ENCODE peak calls at places on chromosomes 13 and 19, in four cellular contexts. P, R, A and S are unnamed samples.
A peak's percentile ranks its signal among the peaks of the same experiment; 100 is the strongest.

GRCh38 chr13:24071423-24072075 is 89.0 kb upstream of the SPATA13 start:
- DNase-seq in P (no peak), R (peak; percentile 48), A (peak; percentile 18), S (peak; percentile 26)

GRCh38 chr13:80840313-80840976 is 499.5 kb upstream of the SPRY2 start:
- DNase-seq in R (no peak), P (peak; percentile 20), A (no peak), S (peak; percentile 72)

GRCh38 chr13:46934749-46935148 is 37.9 kb upstream of the HTR2A start:
- DNase-seq in R (no peak), A (peak; percentile 16), P (no peak), S (no peak)

GRCh38 chr13:113672002-113672651 is 5.1 kb downstream of the GRK1 start:
- DNase-seq in P (no peak), R (no peak), A (no peak), S (no peak)

GRCh38 chr13:65914707-65915106 is 1315.4 kb downstream of the PCDH9 start:
- DNase-seq in P (no peak), A (peak; percentile 23), R (peak; percentile 72), S (peak; percentile 65)

GRCh38 chr19:5623397-5624153 is 692 bp downstream of the SAFB start:
- DNase-seq in R (no peak), P (no peak), A (no peak), S (no peak)

GRCh38 chr13:51955281-51955771 is 55.9 kb downstream of the ATP7B start:
- DNase-seq in A (peak; percentile 51), P (no peak), R (no peak), S (peak; percentile 7)

GRCh38 chr19:1969176-1970002 is 28.4 kb downstream of the CSNK1G2 start:
- DNase-seq in A (no peak), R (no peak), P (no peak), S (no peak)

GRCh38 chr19:35513975-35514809 is 743 bp upstream of the DMKN start:
- DNase-seq in R (no peak), A (peak; percentile 34), P (no peak), S (no peak)